ENCODE peak calls at places on chromosomes 11 and 22, in four cellular contexts. One of them, this sample, is unnamed.

GRCh38 chr11:35038211-35038930 is 100.6 kb upstream of the CD44 start:
- DNase-seq in AG09309: no peak
- DNase-seq in fibroblast of mammary gland: peak; percentile 35
- DNase-seq in foreskin keratinocyte: peak; percentile 68
- DNase-seq in this sample: no peak

GRCh38 chr11:326842-327580 is 6.4 kb upstream of the IFITM3 start:
- DNase-seq in AG09309: no peak
- DNase-seq in fibroblast of mammary gland: peak; percentile 76
- DNase-seq in foreskin keratinocyte: no peak
- DNase-seq in this sample: no peak

GRCh38 chr11:60973699-60974098 is 2.2 kb downstream of the CD6 start:
- DNase-seq in AG09309: no peak
- DNase-seq in foreskin keratinocyte: no peak
- DNase-seq in fibroblast of mammary gland: no peak
- DNase-seq in this sample: no peak

GRCh38 chr11:67276821-67277230 is 10.6 kb downstream of the GRK2 start:
- DNase-seq in fibroblast of mammary gland: peak; percentile 67
- DNase-seq in AG09309: no peak
- DNase-seq in foreskin keratinocyte: no peak
- DNase-seq in this sample: no peak

GRCh38 chr11:19432370-19433163 is 191.8 kb upstream of the E2F8 start:
- DNase-seq in foreskin keratinocyte: peak; percentile 85
- DNase-seq in AG09309: peak; percentile 69
- DNase-seq in fibroblast of mammary gland: peak; percentile 97
- DNase-seq in this sample: peak; percentile 77

GRCh38 chr11:122202951-122203456 is 87.0 kb upstream of the BLID start:
- DNase-seq in foreskin keratinocyte: peak; percentile 94
- DNase-seq in AG09309: peak; percentile 41
- DNase-seq in fibroblast of mammary gland: peak; percentile 76
- DNase-seq in this sample: peak; percentile 48

GRCh38 chr22:27764722-27765236 is 36.8 kb downstream of the MN1 start:
- DNase-seq in AG09309: no peak
- DNase-seq in foreskin keratinocyte: no peak
- DNase-seq in fibroblast of mammary gland: no peak
- DNase-seq in this sample: no peak

GRCh38 chr11:18696638-18697225 is 1.8 kb upstream of the TMEM86A start:
- DNase-seq in AG09309: no peak
- DNase-seq in foreskin keratinocyte: peak; percentile 64
- DNase-seq in fibroblast of mammary gland: peak; percentile 42
- DNase-seq in this sample: no peak

GRCh38 chr11:62923634-62924411 is 2.7 kb upstream of the CHRM1 start:
- DNase-seq in foreskin keratinocyte: no peak
- DNase-seq in AG09309: no peak
- DNase-seq in fibroblast of mammary gland: no peak
- DNase-seq in this sample: no peak

GRCh38 chr11:100010393-100010792 is 676.7 kb upstream of the ARHGAP42 start:
- DNase-seq in foreskin keratinocyte: no peak
- DNase-seq in AG09309: no peak
- DNase-seq in fibroblast of mammary gland: no peak
- DNase-seq in this sample: no peak

GRCh38 chr11:25734592-25735211 is 597.2 kb upstream of the ANO3 start:
- DNase-seq in foreskin keratinocyte: peak; percentile 44
- DNase-seq in fibroblast of mammary gland: peak; percentile 22
- DNase-seq in AG09309: no peak
- DNase-seq in this sample: no peak

GRCh38 chr11:75597636-75598035 is 35.6 kb downstream of the SERPINH1 start:
- DNase-seq in foreskin keratinocyte: no peak
- DNase-seq in AG09309: no peak
- DNase-seq in fibroblast of mammary gland: peak; percentile 38
- DNase-seq in this sample: no peak

GRCh38 chr11:103648670-103649400 is 387.6 kb upstream of the DDI1 start:
- DNase-seq in AG09309: peak; percentile 37
- DNase-seq in fibroblast of mammary gland: peak; percentile 34
- DNase-seq in foreskin keratinocyte: peak; percentile 62
- DNase-seq in this sample: no peak

DNA sequence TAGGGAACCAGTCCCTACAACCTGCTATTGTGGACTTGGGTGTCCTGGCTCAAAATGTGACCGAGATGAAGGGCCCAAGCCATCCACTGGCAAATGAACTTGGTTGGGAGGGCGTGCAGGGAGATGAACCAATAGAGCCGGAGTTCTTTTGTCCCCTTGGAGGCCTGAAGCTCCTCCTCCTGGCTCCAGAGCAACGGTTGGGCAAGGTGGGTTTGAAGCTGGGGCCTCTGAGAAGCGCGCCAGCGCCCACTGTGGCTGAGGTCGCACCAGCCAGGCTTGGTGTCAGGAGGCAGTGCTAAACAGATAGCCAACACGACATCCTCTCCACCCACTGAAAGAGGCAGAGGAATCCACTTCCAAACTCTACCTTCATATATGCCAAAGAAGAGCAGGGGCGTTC is 36.0 kb upstream of the PACSIN2 start:
- DNase-seq in AG09309: no peak
- DNase-seq in fibroblast of mammary gland: no peak
- DNase-seq in foreskin keratinocyte: no peak
- DNase-seq in this sample: no peak
- TF ChIP-seq CTCF in AG09309: no peak
- TF ChIP-seq CTCF in fibroblast of mammary gland: no peak
- TF ChIP-seq CTCF in foreskin keratinocyte: no peak
- TF ChIP-seq CTCF in this sample: no peak

GRCh38 chr11:11988862-11989261 is 19.6 kb downstream of the DKK3 start:
- DNase-seq in fibroblast of mammary gland: no peak
- DNase-seq in AG09309: no peak
- DNase-seq in foreskin keratinocyte: no peak
- DNase-seq in this sample: no peak
- TF ChIP-seq CTCF in fibroblast of mammary gland: peak; percentile 28
- TF ChIP-seq CTCF in AG09309: peak; percentile 13
- TF ChIP-seq CTCF in foreskin keratinocyte: peak; percentile 44
- TF ChIP-seq CTCF in this sample: peak; percentile 45

GRCh38 chr11:69167916-69168691 is 12.4 kb downstream of the SMIM38 start:
- DNase-seq in AG09309: peak; percentile 7
- DNase-seq in fibroblast of mammary gland: peak; percentile 6
- DNase-seq in foreskin keratinocyte: peak; percentile 32
- DNase-seq in this sample: no peak

GRCh38 chr11:69164824-69165223 is 9.1 kb downstream of the SMIM38 start:
- DNase-seq in fibroblast of mammary gland: no peak
- DNase-seq in foreskin keratinocyte: no peak
- DNase-seq in AG09309: no peak
- DNase-seq in this sample: no peak

GRCh38 chr11:69167130-69167915 is 11.6 kb downstream of the SMIM38 start:
- DNase-seq in foreskin keratinocyte: no peak
- DNase-seq in fibroblast of mammary gland: no peak
- DNase-seq in AG09309: no peak
- DNase-seq in this sample: no peak

GRCh38 chr11:69165775-69166174 is 10.0 kb downstream of the SMIM38 start:
- DNase-seq in fibroblast of mammary gland: no peak
- DNase-seq in foreskin keratinocyte: no peak
- DNase-seq in AG09309: no peak
- DNase-seq in this sample: no peak

GRCh38 chr11:69166186-69167115 is 10.7 kb downstream of the SMIM38 start:
- DNase-seq in fibroblast of mammary gland: peak; percentile 75
- DNase-seq in AG09309: peak; percentile 32
- DNase-seq in foreskin keratinocyte: peak; percentile 66
- DNase-seq in this sample: peak; percentile 71
- TF ChIP-seq CTCF in fibroblast of mammary gland: peak; percentile 21
- TF ChIP-seq CTCF in AG09309: peak; percentile 46
- TF ChIP-seq CTCF in foreskin keratinocyte: peak; percentile 49
- TF ChIP-seq CTCF in this sample: peak; percentile 43

GRCh38 chr11:115330693-115331482 is 173.3 kb downstream of the CADM1 start:
- DNase-seq in foreskin keratinocyte: no peak
- DNase-seq in AG09309: no peak
- DNase-seq in fibroblast of mammary gland: no peak
- DNase-seq in this sample: no peak

GRCh38 chr11:115338476-115338875 is 165.7 kb downstream of the CADM1 start:
- DNase-seq in AG09309: no peak
- DNase-seq in foreskin keratinocyte: no peak
- DNase-seq in fibroblast of mammary gland: no peak
- DNase-seq in this sample: no peak

GRCh38 chr11:115333951-115334350 is 170.3 kb downstream of the CADM1 start:
- DNase-seq in fibroblast of mammary gland: no peak
- DNase-seq in AG09309: no peak
- DNase-seq in foreskin keratinocyte: no peak
- DNase-seq in this sample: no peak

GRCh38 chr11:115333106-115333505 is 171.1 kb downstream of the CADM1 start:
- DNase-seq in foreskin keratinocyte: peak; percentile 63
- DNase-seq in fibroblast of mammary gland: no peak
- DNase-seq in AG09309: peak; percentile 8
- DNase-seq in this sample: no peak

GRCh38 chr11:115334932-115335788 is 169.1 kb downstream of the CADM1 start:
- DNase-seq in AG09309: peak; percentile 4
- DNase-seq in fibroblast of mammary gland: peak; percentile 38
- DNase-seq in foreskin keratinocyte: peak; percentile 26
- DNase-seq in this sample: no peak
- TF ChIP-seq CTCF in AG09309: peak; percentile 56
- TF ChIP-seq CTCF in fibroblast of mammary gland: peak; percentile 58
- TF ChIP-seq CTCF in foreskin keratinocyte: peak; percentile 79
- TF ChIP-seq CTCF in this sample: peak; percentile 80

GRCh38 chr11:134866981-134867675 is 455.1 kb upstream of the B3GAT1 start:
- DNase-seq in foreskin keratinocyte: no peak
- DNase-seq in AG09309: no peak
- DNase-seq in fibroblast of mammary gland: no peak
- DNase-seq in this sample: no peak
- TF ChIP-seq CTCF in foreskin keratinocyte: no peak
- TF ChIP-seq CTCF in AG09309: no peak
- TF ChIP-seq CTCF in fibroblast of mammary gland: no peak
- TF ChIP-seq CTCF in this sample: no peak

GRCh38 chr11:12577746-12578644 is 96.2 kb upstream of the TEAD1 start:
- DNase-seq in AG09309: no peak
- DNase-seq in foreskin keratinocyte: no peak
- DNase-seq in fibroblast of mammary gland: no peak
- DNase-seq in this sample: no peak
- TF ChIP-seq CTCF in AG09309: peak; percentile 4
- TF ChIP-seq CTCF in foreskin keratinocyte: no peak
- TF ChIP-seq CTCF in fibroblast of mammary gland: no peak
- TF ChIP-seq CTCF in this sample: no peak

GRCh38 chr11:45212566-45213315 is 66.3 kb downstream of the PRDM11 start:
- DNase-seq in AG09309: no peak
- DNase-seq in foreskin keratinocyte: no peak
- DNase-seq in fibroblast of mammary gland: no peak
- DNase-seq in this sample: no peak
- TF ChIP-seq CTCF in AG09309: no peak
- TF ChIP-seq CTCF in foreskin keratinocyte: peak; percentile 18
- TF ChIP-seq CTCF in fibroblast of mammary gland: no peak
- TF ChIP-seq CTCF in this sample: peak; percentile 16

DNA sequence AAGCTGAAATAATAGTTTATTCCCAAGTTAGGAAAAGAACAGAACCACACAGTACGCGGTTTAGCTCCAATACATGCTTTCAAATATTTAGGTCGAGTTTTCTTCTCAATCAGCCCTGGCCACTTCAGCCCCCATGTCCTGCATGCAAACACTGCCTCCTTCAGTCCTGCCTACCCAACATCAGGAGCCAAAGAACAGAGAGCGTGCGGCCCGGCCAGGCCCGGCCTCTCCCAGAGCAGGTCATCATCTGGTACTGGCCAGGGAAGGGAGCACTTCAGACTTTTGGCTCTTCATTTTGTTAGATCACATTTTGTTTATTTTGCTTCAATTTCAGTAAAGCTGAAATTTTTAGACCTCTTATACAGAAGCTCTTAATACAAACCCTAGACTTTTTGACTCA is 6.7 kb downstream of the BRD1 start:
- DNase-seq in fibroblast of mammary gland: peak; percentile 46
- DNase-seq in AG09309: no peak
- DNase-seq in foreskin keratinocyte: no peak
- DNase-seq in this sample: no peak
- TF ChIP-seq CTCF in fibroblast of mammary gland: peak; percentile 36
- TF ChIP-seq CTCF in AG09309: no peak
- TF ChIP-seq CTCF in foreskin keratinocyte: peak; percentile 15
- TF ChIP-seq CTCF in this sample: no peak

GRCh38 chr11:89205378-89205777 is 27.7 kb downstream of the TYR start:
- DNase-seq in AG09309: no peak
- DNase-seq in foreskin keratinocyte: no peak
- DNase-seq in fibroblast of mammary gland: no peak
- DNase-seq in this sample: no peak
- TF ChIP-seq CTCF in AG09309: no peak
- TF ChIP-seq CTCF in foreskin keratinocyte: peak; percentile 45
- TF ChIP-seq CTCF in fibroblast of mammary gland: peak; percentile 9
- TF ChIP-seq CTCF in this sample: no peak

This sample was measured in AG04450.